ENCODE peak calls at places on chromosomes 5 and 9, in nine cellular contexts. One of them, this sample, is unnamed.

GRCh38 chr9:3497406-3497805 is 28.4 kb downstream of the RFX3 start:
- DNase-seq in AG20443: peak; percentile 26
- DNase-seq in activated T-helper 9 cell treated with anti-CD3 and anti-CD28 coated beads, Interleukin-2, amount 50 U/mL, for 16 hours: no peak
- DNase-seq in CD4-positive, alpha-beta memory T cell: no peak
- DNase-seq in stimulated activated CD4-positive, alpha-beta T cell treated with anti-CD3 and anti-CD28 coated beads, TNF-alpha, amount 100 ng/mL, for 48 hours: no peak
- DNase-seq in AG10803: peak; percentile 47
- DNase-seq in H54: no peak
- DNase-seq in T follicular helper cell: no peak
- DNase-seq in germinal center: no peak
- DNase-seq in this sample: no peak

GRCh38 chr9:72509053-72509452 is 12.4 kb upstream of the TMC1 start:
- DNase-seq in AG20443: peak; percentile 35
- DNase-seq in activated T-helper 9 cell treated with anti-CD3 and anti-CD28 coated beads, Interleukin-2, amount 50 U/mL, for 16 hours: no peak
- DNase-seq in CD4-positive, alpha-beta memory T cell: no peak
- DNase-seq in stimulated activated CD4-positive, alpha-beta T cell treated with anti-CD3 and anti-CD28 coated beads, TNF-alpha, amount 100 ng/mL, for 48 hours: no peak
- DNase-seq in AG10803: peak; percentile 34
- DNase-seq in H54: no peak
- DNase-seq in T follicular helper cell: no peak
- DNase-seq in germinal center: no peak
- DNase-seq in this sample: no peak

GRCh38 chr5:144433893-144434292 is 263.2 kb downstream of the KCTD16 start:
- DNase-seq in AG20443: no peak
- DNase-seq in activated T-helper 9 cell treated with anti-CD3 and anti-CD28 coated beads, Interleukin-2, amount 50 U/mL, for 16 hours: no peak
- DNase-seq in CD4-positive, alpha-beta memory T cell: no peak
- DNase-seq in stimulated activated CD4-positive, alpha-beta T cell treated with anti-CD3 and anti-CD28 coated beads, TNF-alpha, amount 100 ng/mL, for 48 hours: no peak
- DNase-seq in AG10803: no peak
- DNase-seq in H54: no peak
- DNase-seq in T follicular helper cell: no peak
- DNase-seq in germinal center: no peak
- DNase-seq in this sample: no peak

GRCh38 chr5:6745706-6746217 is 32.5 kb downstream of the TENT4A start:
- DNase-seq in AG20443: peak; percentile 71
- DNase-seq in activated T-helper 9 cell treated with anti-CD3 and anti-CD28 coated beads, Interleukin-2, amount 50 U/mL, for 16 hours: no peak
- DNase-seq in CD4-positive, alpha-beta memory T cell: peak; percentile 60
- DNase-seq in stimulated activated CD4-positive, alpha-beta T cell treated with anti-CD3 and anti-CD28 coated beads, TNF-alpha, amount 100 ng/mL, for 48 hours: no peak
- DNase-seq in AG10803: peak; percentile 71
- DNase-seq in H54: peak; percentile 63
- DNase-seq in T follicular helper cell: no peak
- DNase-seq in germinal center: peak; percentile 63
- DNase-seq in this sample: no peak

GRCh38 chr5:138543730-138544104 is 681 bp upstream of the ETF1 start:
- DNase-seq in AG20443: peak; percentile 79
- DNase-seq in activated T-helper 9 cell treated with anti-CD3 and anti-CD28 coated beads, Interleukin-2, amount 50 U/mL, for 16 hours: no peak
- DNase-seq in CD4-positive, alpha-beta memory T cell: no peak
- DNase-seq in stimulated activated CD4-positive, alpha-beta T cell treated with anti-CD3 and anti-CD28 coated beads, TNF-alpha, amount 100 ng/mL, for 48 hours: no peak
- DNase-seq in AG10803: no peak
- DNase-seq in H54: peak; percentile 56
- DNase-seq in T follicular helper cell: no peak
- DNase-seq in germinal center: peak; percentile 71
- DNase-seq in this sample: no peak

GRCh38 chr9:129289131-129289731 is 111.2 kb upstream of the IER5L start:
- DNase-seq in AG20443: peak; percentile 7
- DNase-seq in activated T-helper 9 cell treated with anti-CD3 and anti-CD28 coated beads, Interleukin-2, amount 50 U/mL, for 16 hours: no peak
- DNase-seq in CD4-positive, alpha-beta memory T cell: no peak
- DNase-seq in stimulated activated CD4-positive, alpha-beta T cell treated with anti-CD3 and anti-CD28 coated beads, TNF-alpha, amount 100 ng/mL, for 48 hours: no peak
- DNase-seq in AG10803: no peak
- DNase-seq in H54: no peak
- DNase-seq in T follicular helper cell: no peak
- DNase-seq in germinal center: no peak
- DNase-seq in this sample: no peak

GRCh38 chr9:123395276-123396006 is 39.4 kb downstream of the CRB2 start:
- DNase-seq in AG20443: no peak
- DNase-seq in activated T-helper 9 cell treated with anti-CD3 and anti-CD28 coated beads, Interleukin-2, amount 50 U/mL, for 16 hours: no peak
- DNase-seq in CD4-positive, alpha-beta memory T cell: no peak
- DNase-seq in stimulated activated CD4-positive, alpha-beta T cell treated with anti-CD3 and anti-CD28 coated beads, TNF-alpha, amount 100 ng/mL, for 48 hours: no peak
- DNase-seq in AG10803: no peak
- DNase-seq in H54: no peak
- DNase-seq in T follicular helper cell: no peak
- DNase-seq in germinal center: no peak
- DNase-seq in this sample: no peak

GRCh38 chr9:136085815-136086212 is 9.3 kb downstream of the NACC2 start:
- DNase-seq in AG20443: no peak
- DNase-seq in activated T-helper 9 cell treated with anti-CD3 and anti-CD28 coated beads, Interleukin-2, amount 50 U/mL, for 16 hours: no peak
- DNase-seq in CD4-positive, alpha-beta memory T cell: no peak
- DNase-seq in stimulated activated CD4-positive, alpha-beta T cell treated with anti-CD3 and anti-CD28 coated beads, TNF-alpha, amount 100 ng/mL, for 48 hours: no peak
- DNase-seq in AG10803: no peak
- DNase-seq in H54: no peak
- DNase-seq in T follicular helper cell: no peak
- DNase-seq in germinal center: no peak
- DNase-seq in this sample: no peak

GRCh38 chr9:93077811-93078210 is 18.2 kb upstream of the CARD19 start:
- DNase-seq in AG20443: no peak
- DNase-seq in activated T-helper 9 cell treated with anti-CD3 and anti-CD28 coated beads, Interleukin-2, amount 50 U/mL, for 16 hours: no peak
- DNase-seq in CD4-positive, alpha-beta memory T cell: no peak
- DNase-seq in stimulated activated CD4-positive, alpha-beta T cell treated with anti-CD3 and anti-CD28 coated beads, TNF-alpha, amount 100 ng/mL, for 48 hours: no peak
- DNase-seq in AG10803: no peak
- DNase-seq in H54: no peak
- DNase-seq in T follicular helper cell: no peak
- DNase-seq in germinal center: no peak
- DNase-seq in this sample: no peak

GRCh38 chr9:112166176-112167140 is 8.6 kb downstream of the SUSD1 start:
- DNase-seq in AG20443: peak; percentile 62
- DNase-seq in activated T-helper 9 cell treated with anti-CD3 and anti-CD28 coated beads, Interleukin-2, amount 50 U/mL, for 16 hours: no peak
- DNase-seq in CD4-positive, alpha-beta memory T cell: no peak
- DNase-seq in stimulated activated CD4-positive, alpha-beta T cell treated with anti-CD3 and anti-CD28 coated beads, TNF-alpha, amount 100 ng/mL, for 48 hours: no peak
- DNase-seq in AG10803: peak; percentile 84
- DNase-seq in H54: no peak
- DNase-seq in T follicular helper cell: no peak
- DNase-seq in germinal center: no peak
- DNase-seq in this sample: no peak

GRCh38 chr9:130074391-130075115 is 20.8 kb downstream of the GPR107 start:
- DNase-seq in AG20443: no peak
- DNase-seq in activated T-helper 9 cell treated with anti-CD3 and anti-CD28 coated beads, Interleukin-2, amount 50 U/mL, for 16 hours: no peak
- DNase-seq in CD4-positive, alpha-beta memory T cell: no peak
- DNase-seq in stimulated activated CD4-positive, alpha-beta T cell treated with anti-CD3 and anti-CD28 coated beads, TNF-alpha, amount 100 ng/mL, for 48 hours: no peak
- DNase-seq in AG10803: no peak
- DNase-seq in H54: no peak
- DNase-seq in T follicular helper cell: no peak
- DNase-seq in germinal center: no peak
- DNase-seq in this sample: no peak

GRCh38 chr5:82931110-82931509 is 146.1 kb downstream of the TMEM167A start:
- DNase-seq in AG20443: peak; percentile 20
- DNase-seq in activated T-helper 9 cell treated with anti-CD3 and anti-CD28 coated beads, Interleukin-2, amount 50 U/mL, for 16 hours: no peak
- DNase-seq in CD4-positive, alpha-beta memory T cell: no peak
- DNase-seq in stimulated activated CD4-positive, alpha-beta T cell treated with anti-CD3 and anti-CD28 coated beads, TNF-alpha, amount 100 ng/mL, for 48 hours: no peak
- DNase-seq in AG10803: no peak
- DNase-seq in H54: no peak
- DNase-seq in T follicular helper cell: no peak
- DNase-seq in germinal center: no peak
- DNase-seq in this sample: no peak

GRCh38 chr9:27353405-27354229 is 56.7 kb upstream of the EQTN start:
- DNase-seq in AG20443: peak; percentile 16
- DNase-seq in activated T-helper 9 cell treated with anti-CD3 and anti-CD28 coated beads, Interleukin-2, amount 50 U/mL, for 16 hours: no peak
- DNase-seq in CD4-positive, alpha-beta memory T cell: no peak
- DNase-seq in stimulated activated CD4-positive, alpha-beta T cell treated with anti-CD3 and anti-CD28 coated beads, TNF-alpha, amount 100 ng/mL, for 48 hours: no peak
- DNase-seq in AG10803: peak; percentile 55
- DNase-seq in H54: no peak
- DNase-seq in T follicular helper cell: no peak
- DNase-seq in germinal center: peak; percentile 45
- DNase-seq in this sample: no peak

GRCh38 chr5:138466900-138467710 is 1.8 kb downstream of the EGR1 start:
- DNase-seq in AG20443: no peak
- DNase-seq in activated T-helper 9 cell treated with anti-CD3 and anti-CD28 coated beads, Interleukin-2, amount 50 U/mL, for 16 hours: no peak
- DNase-seq in CD4-positive, alpha-beta memory T cell: no peak
- DNase-seq in stimulated activated CD4-positive, alpha-beta T cell treated with anti-CD3 and anti-CD28 coated beads, TNF-alpha, amount 100 ng/mL, for 48 hours: no peak
- DNase-seq in AG10803: peak; percentile 70
- DNase-seq in H54: no peak
- DNase-seq in T follicular helper cell: no peak
- DNase-seq in germinal center: no peak
- DNase-seq in this sample: no peak

GRCh38 chr5:75509956-75510355 is 1.5 kb downstream of the CERT1 start:
- DNase-seq in AG20443: peak; percentile 29
- DNase-seq in activated T-helper 9 cell treated with anti-CD3 and anti-CD28 coated beads, Interleukin-2, amount 50 U/mL, for 16 hours: no peak
- DNase-seq in CD4-positive, alpha-beta memory T cell: no peak
- DNase-seq in stimulated activated CD4-positive, alpha-beta T cell treated with anti-CD3 and anti-CD28 coated beads, TNF-alpha, amount 100 ng/mL, for 48 hours: no peak
- DNase-seq in AG10803: peak; percentile 52
- DNase-seq in H54: peak; percentile 10
- DNase-seq in T follicular helper cell: no peak
- DNase-seq in germinal center: no peak
- DNase-seq in this sample: no peak

GRCh38 chr5:149775785-149776184 is 45.7 kb downstream of the PPARGC1B start:
- DNase-seq in AG20443: no peak
- DNase-seq in activated T-helper 9 cell treated with anti-CD3 and anti-CD28 coated beads, Interleukin-2, amount 50 U/mL, for 16 hours: no peak
- DNase-seq in CD4-positive, alpha-beta memory T cell: no peak
- DNase-seq in stimulated activated CD4-positive, alpha-beta T cell treated with anti-CD3 and anti-CD28 coated beads, TNF-alpha, amount 100 ng/mL, for 48 hours: peak; percentile 4
- DNase-seq in AG10803: peak; percentile 25
- DNase-seq in H54: no peak
- DNase-seq in T follicular helper cell: no peak
- DNase-seq in germinal center: peak; percentile 21
- DNase-seq in this sample: no peak

GRCh38 chr5:148372883-148373282 is 10.9 kb upstream of the FBXO38 start:
- DNase-seq in AG20443: no peak
- DNase-seq in activated T-helper 9 cell treated with anti-CD3 and anti-CD28 coated beads, Interleukin-2, amount 50 U/mL, for 16 hours: no peak
- DNase-seq in CD4-positive, alpha-beta memory T cell: no peak
- DNase-seq in stimulated activated CD4-positive, alpha-beta T cell treated with anti-CD3 and anti-CD28 coated beads, TNF-alpha, amount 100 ng/mL, for 48 hours: no peak
- DNase-seq in AG10803: peak; percentile 11
- DNase-seq in H54: no peak
- DNase-seq in T follicular helper cell: no peak
- DNase-seq in germinal center: no peak
- DNase-seq in this sample: no peak

GRCh38 chr5:54347221-54347865 is 37.0 kb upstream of the ARL15 start:
- DNase-seq in AG20443: no peak
- DNase-seq in activated T-helper 9 cell treated with anti-CD3 and anti-CD28 coated beads, Interleukin-2, amount 50 U/mL, for 16 hours: no peak
- DNase-seq in CD4-positive, alpha-beta memory T cell: no peak
- DNase-seq in stimulated activated CD4-positive, alpha-beta T cell treated with anti-CD3 and anti-CD28 coated beads, TNF-alpha, amount 100 ng/mL, for 48 hours: no peak
- DNase-seq in AG10803: no peak
- DNase-seq in H54: no peak
- DNase-seq in T follicular helper cell: no peak
- DNase-seq in germinal center: no peak
- DNase-seq in this sample: no peak

GRCh38 chr9:129253820-129254381 is 75.8 kb upstream of the IER5L start:
- DNase-seq in AG20443: no peak
- DNase-seq in activated T-helper 9 cell treated with anti-CD3 and anti-CD28 coated beads, Interleukin-2, amount 50 U/mL, for 16 hours: no peak
- DNase-seq in CD4-positive, alpha-beta memory T cell: no peak
- DNase-seq in stimulated activated CD4-positive, alpha-beta T cell treated with anti-CD3 and anti-CD28 coated beads, TNF-alpha, amount 100 ng/mL, for 48 hours: no peak
- DNase-seq in AG10803: no peak
- DNase-seq in H54: no peak
- DNase-seq in T follicular helper cell: no peak
- DNase-seq in germinal center: no peak
- DNase-seq in this sample: no peak

GRCh38 chr9:107855164-107855563 is 365.6 kb upstream of the KLF4 start:
- DNase-seq in AG20443: no peak
- DNase-seq in activated T-helper 9 cell treated with anti-CD3 and anti-CD28 coated beads, Interleukin-2, amount 50 U/mL, for 16 hours: no peak
- DNase-seq in CD4-positive, alpha-beta memory T cell: no peak
- DNase-seq in stimulated activated CD4-positive, alpha-beta T cell treated with anti-CD3 and anti-CD28 coated beads, TNF-alpha, amount 100 ng/mL, for 48 hours: no peak
- DNase-seq in AG10803: no peak
- DNase-seq in H54: no peak
- DNase-seq in T follicular helper cell: no peak
- DNase-seq in germinal center: no peak
- DNase-seq in this sample: no peak

GRCh38 chr9:89679006-89679395 is 74.2 kb downstream of the GADD45G start:
- DNase-seq in AG20443: no peak
- DNase-seq in activated T-helper 9 cell treated with anti-CD3 and anti-CD28 coated beads, Interleukin-2, amount 50 U/mL, for 16 hours: no peak
- DNase-seq in CD4-positive, alpha-beta memory T cell: no peak
- DNase-seq in stimulated activated CD4-positive, alpha-beta T cell treated with anti-CD3 and anti-CD28 coated beads, TNF-alpha, amount 100 ng/mL, for 48 hours: no peak
- DNase-seq in AG10803: no peak
- DNase-seq in H54: no peak
- DNase-seq in T follicular helper cell: no peak
- DNase-seq in germinal center: no peak
- DNase-seq in this sample: no peak

GRCh38 chr5:135433626-135434426 is 13.3 kb downstream of the DCANP1 start:
- DNase-seq in AG20443: peak; percentile 10
- DNase-seq in activated T-helper 9 cell treated with anti-CD3 and anti-CD28 coated beads, Interleukin-2, amount 50 U/mL, for 16 hours: no peak
- DNase-seq in CD4-positive, alpha-beta memory T cell: no peak
- DNase-seq in stimulated activated CD4-positive, alpha-beta T cell treated with anti-CD3 and anti-CD28 coated beads, TNF-alpha, amount 100 ng/mL, for 48 hours: no peak
- DNase-seq in AG10803: peak; percentile 32
- DNase-seq in H54: no peak
- DNase-seq in T follicular helper cell: no peak
- DNase-seq in germinal center: no peak
- DNase-seq in this sample: no peak

GRCh38 chr5:66223637-66224036 is 79.5 kb downstream of the SREK1 start:
- DNase-seq in AG20443: no peak
- DNase-seq in activated T-helper 9 cell treated with anti-CD3 and anti-CD28 coated beads, Interleukin-2, amount 50 U/mL, for 16 hours: no peak
- DNase-seq in CD4-positive, alpha-beta memory T cell: no peak
- DNase-seq in stimulated activated CD4-positive, alpha-beta T cell treated with anti-CD3 and anti-CD28 coated beads, TNF-alpha, amount 100 ng/mL, for 48 hours: no peak
- DNase-seq in AG10803: no peak
- DNase-seq in H54: no peak
- DNase-seq in T follicular helper cell: no peak
- DNase-seq in germinal center: no peak
- DNase-seq in this sample: no peak

GRCh38 chr9:93108301-93109041 is 12.5 kb downstream of the CARD19 start:
- DNase-seq in AG20443: no peak
- DNase-seq in activated T-helper 9 cell treated with anti-CD3 and anti-CD28 coated beads, Interleukin-2, amount 50 U/mL, for 16 hours: peak; percentile 32
- DNase-seq in CD4-positive, alpha-beta memory T cell: no peak
- DNase-seq in stimulated activated CD4-positive, alpha-beta T cell treated with anti-CD3 and anti-CD28 coated beads, TNF-alpha, amount 100 ng/mL, for 48 hours: peak; percentile 65
- DNase-seq in AG10803: no peak
- DNase-seq in H54: no peak
- DNase-seq in T follicular helper cell: no peak
- DNase-seq in germinal center: no peak
- DNase-seq in this sample: peak; percentile 49

GRCh38 chr9:112012026-112012902 is 115.7 kb downstream of the UGCG start:
- DNase-seq in AG20443: peak; percentile 88
- DNase-seq in activated T-helper 9 cell treated with anti-CD3 and anti-CD28 coated beads, Interleukin-2, amount 50 U/mL, for 16 hours: no peak
- DNase-seq in CD4-positive, alpha-beta memory T cell: no peak
- DNase-seq in stimulated activated CD4-positive, alpha-beta T cell treated with anti-CD3 and anti-CD28 coated beads, TNF-alpha, amount 100 ng/mL, for 48 hours: no peak
- DNase-seq in AG10803: peak; percentile 94
- DNase-seq in H54: peak; percentile 57
- DNase-seq in T follicular helper cell: no peak
- DNase-seq in germinal center: peak; percentile 49
- DNase-seq in this sample: no peak

GRCh38 chr5:138662599-138662998 is 87.4 kb upstream of the HSPA9 start:
- DNase-seq in AG20443: no peak
- DNase-seq in activated T-helper 9 cell treated with anti-CD3 and anti-CD28 coated beads, Interleukin-2, amount 50 U/mL, for 16 hours: no peak
- DNase-seq in CD4-positive, alpha-beta memory T cell: no peak
- DNase-seq in stimulated activated CD4-positive, alpha-beta T cell treated with anti-CD3 and anti-CD28 coated beads, TNF-alpha, amount 100 ng/mL, for 48 hours: peak; percentile 20
- DNase-seq in AG10803: no peak
- DNase-seq in H54: no peak
- DNase-seq in T follicular helper cell: no peak
- DNase-seq in germinal center: no peak
- DNase-seq in this sample: peak; percentile 15

GRCh38 chr9:22307013-22307711 is 139.5 kb upstream of the DMRTA1 start:
- DNase-seq in AG20443: peak; percentile 57
- DNase-seq in activated T-helper 9 cell treated with anti-CD3 and anti-CD28 coated beads, Interleukin-2, amount 50 U/mL, for 16 hours: no peak
- DNase-seq in CD4-positive, alpha-beta memory T cell: no peak
- DNase-seq in stimulated activated CD4-positive, alpha-beta T cell treated with anti-CD3 and anti-CD28 coated beads, TNF-alpha, amount 100 ng/mL, for 48 hours: no peak
- DNase-seq in AG10803: peak; percentile 64
- DNase-seq in H54: no peak
- DNase-seq in T follicular helper cell: no peak
- DNase-seq in germinal center: peak; percentile 3
- DNase-seq in this sample: no peak

GRCh38 chr9:123174887-123175518 is 93.4 kb downstream of the STRBP start:
- DNase-seq in AG20443: no peak
- DNase-seq in activated T-helper 9 cell treated with anti-CD3 and anti-CD28 coated beads, Interleukin-2, amount 50 U/mL, for 16 hours: no peak
- DNase-seq in CD4-positive, alpha-beta memory T cell: no peak
- DNase-seq in stimulated activated CD4-positive, alpha-beta T cell treated with anti-CD3 and anti-CD28 coated beads, TNF-alpha, amount 100 ng/mL, for 48 hours: no peak
- DNase-seq in AG10803: no peak
- DNase-seq in H54: no peak
- DNase-seq in T follicular helper cell: no peak
- DNase-seq in germinal center: peak; percentile 55
- DNase-seq in this sample: no peak

GRCh38 chr5:1011741-1012315 is 3.2 kb downstream of the NKD2 start:
- DNase-seq in AG20443: no peak
- DNase-seq in activated T-helper 9 cell treated with anti-CD3 and anti-CD28 coated beads, Interleukin-2, amount 50 U/mL, for 16 hours: no peak
- DNase-seq in CD4-positive, alpha-beta memory T cell: no peak
- DNase-seq in stimulated activated CD4-positive, alpha-beta T cell treated with anti-CD3 and anti-CD28 coated beads, TNF-alpha, amount 100 ng/mL, for 48 hours: no peak
- DNase-seq in AG10803: no peak
- DNase-seq in H54: no peak
- DNase-seq in T follicular helper cell: no peak
- DNase-seq in germinal center: no peak
- DNase-seq in this sample: no peak

GRCh38 chr5:171825046-171825445 is 39.4 kb downstream of the SMIM23 start:
- DNase-seq in AG20443: no peak
- DNase-seq in activated T-helper 9 cell treated with anti-CD3 and anti-CD28 coated beads, Interleukin-2, amount 50 U/mL, for 16 hours: no peak
- DNase-seq in CD4-positive, alpha-beta memory T cell: no peak
- DNase-seq in stimulated activated CD4-positive, alpha-beta T cell treated with anti-CD3 and anti-CD28 coated beads, TNF-alpha, amount 100 ng/mL, for 48 hours: no peak
- DNase-seq in AG10803: peak; percentile 3
- DNase-seq in H54: no peak
- DNase-seq in T follicular helper cell: no peak
- DNase-seq in germinal center: no peak
- DNase-seq in this sample: no peak

GRCh38 chr5:55994502-55994997 is at the start of gene IL6ST:
- DNase-seq in AG20443: peak; percentile 75
- DNase-seq in activated T-helper 9 cell treated with anti-CD3 and anti-CD28 coated beads, Interleukin-2, amount 50 U/mL, for 16 hours: peak; percentile 25
- DNase-seq in CD4-positive, alpha-beta memory T cell: no peak
- DNase-seq in stimulated activated CD4-positive, alpha-beta T cell treated with anti-CD3 and anti-CD28 coated beads, TNF-alpha, amount 100 ng/mL, for 48 hours: no peak
- DNase-seq in AG10803: peak; percentile 83
- DNase-seq in H54: peak; percentile 40
- DNase-seq in T follicular helper cell: peak; percentile 35
- DNase-seq in germinal center: peak; percentile 24
- DNase-seq in this sample: peak; percentile 33